ENCODE peak calls at places on chromosomes 7 and 10, in four cellular contexts. One of them, this sample, is unnamed.

GRCh38 chr7:141568227-141568626 is 17.0 kb downstream of the AGK start:
- DNase-seq in KBM-7: no peak
- DNase-seq in iPS DF 6.9: no peak
- DNase-seq in stimulated activated CD4-positive, alpha-beta T cell treated with anti-CD3 and anti-CD28 coated beads, Interleukin-1b, Interleukin-23, amount 100 ng/mL, for 24 hours: no peak
- DNase-seq in this sample: no peak

GRCh38 chr7:47428052-47428779 is 153.7 kb downstream of the TNS3 start:
- DNase-seq in KBM-7: no peak
- DNase-seq in stimulated activated CD4-positive, alpha-beta T cell treated with anti-CD3 and anti-CD28 coated beads, Interleukin-1b, Interleukin-23, amount 100 ng/mL, for 24 hours: no peak
- DNase-seq in iPS DF 6.9: no peak
- DNase-seq in this sample: no peak

GRCh38 chr10:79608505-79609375 is 2.0 kb upstream of the SFTPA1 start:
- DNase-seq in stimulated activated CD4-positive, alpha-beta T cell treated with anti-CD3 and anti-CD28 coated beads, Interleukin-1b, Interleukin-23, amount 100 ng/mL, for 24 hours: peak; percentile 16
- DNase-seq in iPS DF 6.9: peak; percentile 20
- DNase-seq in KBM-7: peak; percentile 37
- DNase-seq in this sample: no peak

GRCh38 chr7:84674236-84674913 is 479.8 kb upstream of the SEMA3A start:
- DNase-seq in iPS DF 6.9: no peak
- DNase-seq in stimulated activated CD4-positive, alpha-beta T cell treated with anti-CD3 and anti-CD28 coated beads, Interleukin-1b, Interleukin-23, amount 100 ng/mL, for 24 hours: no peak
- DNase-seq in KBM-7: peak; percentile 31
- DNase-seq in this sample: no peak

GRCh38 chr10:126569513-126570447 is 100.7 kb downstream of the C10orf90 start:
- DNase-seq in iPS DF 6.9: no peak
- DNase-seq in KBM-7: no peak
- DNase-seq in stimulated activated CD4-positive, alpha-beta T cell treated with anti-CD3 and anti-CD28 coated beads, Interleukin-1b, Interleukin-23, amount 100 ng/mL, for 24 hours: no peak
- DNase-seq in this sample: no peak

GRCh38 chr7:98286701-98287485 is 5.4 kb downstream of the BRI3 start:
- DNase-seq in iPS DF 6.9: no peak
- DNase-seq in KBM-7: no peak
- DNase-seq in stimulated activated CD4-positive, alpha-beta T cell treated with anti-CD3 and anti-CD28 coated beads, Interleukin-1b, Interleukin-23, amount 100 ng/mL, for 24 hours: no peak
- DNase-seq in this sample: no peak

GRCh38 chr7:29327455-29327854 is 132.9 kb downstream of the CHN2 start:
- DNase-seq in iPS DF 6.9: no peak
- DNase-seq in stimulated activated CD4-positive, alpha-beta T cell treated with anti-CD3 and anti-CD28 coated beads, Interleukin-1b, Interleukin-23, amount 100 ng/mL, for 24 hours: no peak
- DNase-seq in KBM-7: no peak
- DNase-seq in this sample: no peak

GRCh38 chr10:72086466-72087391 is 1.6 kb downstream of the SPOCK2 start:
- DNase-seq in KBM-7: peak; percentile 26
- DNase-seq in iPS DF 6.9: no peak
- DNase-seq in stimulated activated CD4-positive, alpha-beta T cell treated with anti-CD3 and anti-CD28 coated beads, Interleukin-1b, Interleukin-23, amount 100 ng/mL, for 24 hours: no peak
- DNase-seq in this sample: no peak

GRCh38 chr7:20238754-20239324 is 21.7 kb upstream of the MACC1 start:
- DNase-seq in stimulated activated CD4-positive, alpha-beta T cell treated with anti-CD3 and anti-CD28 coated beads, Interleukin-1b, Interleukin-23, amount 100 ng/mL, for 24 hours: no peak
- DNase-seq in KBM-7: peak; percentile 73
- DNase-seq in iPS DF 6.9: no peak
- DNase-seq in this sample: no peak

GRCh38 chr10:123788981-123789380 is 102.6 kb downstream of the CPXM2 start:
- DNase-seq in KBM-7: no peak
- DNase-seq in stimulated activated CD4-positive, alpha-beta T cell treated with anti-CD3 and anti-CD28 coated beads, Interleukin-1b, Interleukin-23, amount 100 ng/mL, for 24 hours: no peak
- DNase-seq in iPS DF 6.9: no peak
- DNase-seq in this sample: no peak

This sample was measured in GF-D8.